ENCODE peak calls at places on chromosomes 1 and 21, in ten cellular contexts. One of them, this sample, is unnamed.

GRCh38 chr1:218817747-218818146 is 355.9 kb upstream of the LYPLAL1 start:
- DNase-seq in endothelial cell of umbilical vein: no peak
- DNase-seq in fibroblast of lung: no peak
- DNase-seq in GM23248: no peak
- DNase-seq in H1: no peak
- DNase-seq in PC-3: no peak
- DNase-seq in HCT116: no peak
- DNase-seq in MM.1S: no peak
- DNase-seq in neural progenitor cell: no peak
- DNase-seq in mammary epithelial cell: no peak
- DNase-seq in this sample: no peak

GRCh38 chr1:50369830-50370229 is 53.4 kb downstream of the DMRTA2 start:
- DNase-seq in neural progenitor cell: peak
- DNase-seq in mammary epithelial cell: peak
- DNase-seq in PC-3: no peak
- DNase-seq in MM.1S: no peak
- DNase-seq in GM23248: no peak
- DNase-seq in fibroblast of lung: no peak
- DNase-seq in endothelial cell of umbilical vein: no peak
- DNase-seq in H1: no peak
- DNase-seq in HCT116: no peak
- DNase-seq in this sample: no peak

GRCh38 chr1:202283379-202283844 is 58.3 kb downstream of the UBE2T start:
- DNase-seq in PC-3: peak
- DNase-seq in mammary epithelial cell: peak
- DNase-seq in GM23248: peak
- DNase-seq in MM.1S: peak
- DNase-seq in neural progenitor cell: no peak
- DNase-seq in HCT116: peak
- DNase-seq in H1: no peak
- DNase-seq in fibroblast of lung: peak
- DNase-seq in endothelial cell of umbilical vein: no peak
- DNase-seq in this sample: peak

GRCh38 chr1:42206164-42206563 is 41.6 kb upstream of the GUCA2A start:
- DNase-seq in mammary epithelial cell: peak
- DNase-seq in H1: no peak
- DNase-seq in endothelial cell of umbilical vein: no peak
- DNase-seq in HCT116: no peak
- DNase-seq in MM.1S: no peak
- DNase-seq in GM23248: no peak
- DNase-seq in PC-3: peak
- DNase-seq in neural progenitor cell: no peak
- DNase-seq in fibroblast of lung: no peak
- DNase-seq in this sample: no peak

GRCh38 chr1:3250624-3251023 is 181.6 kb downstream of the PRDM16 start:
- DNase-seq in MM.1S: no peak
- DNase-seq in PC-3: no peak
- DNase-seq in mammary epithelial cell: no peak
- DNase-seq in GM23248: no peak
- DNase-seq in neural progenitor cell: no peak
- DNase-seq in endothelial cell of umbilical vein: no peak
- DNase-seq in fibroblast of lung: no peak
- DNase-seq in HCT116: no peak
- DNase-seq in H1: no peak
- DNase-seq in this sample: no peak

GRCh38 chr21:44066116-44066515 is 41.1 kb upstream of the PWP2 start:
- DNase-seq in HCT116: no peak
- DNase-seq in mammary epithelial cell: no peak
- DNase-seq in MM.1S: no peak
- DNase-seq in fibroblast of lung: no peak
- DNase-seq in PC-3: no peak
- DNase-seq in GM23248: no peak
- DNase-seq in H1: no peak
- DNase-seq in neural progenitor cell: no peak
- DNase-seq in endothelial cell of umbilical vein: no peak
- DNase-seq in this sample: no peak

GRCh38 chr1:90723561-90724108 is 6.5 kb upstream of the BARHL2 start:
- DNase-seq in GM23248: peak
- DNase-seq in neural progenitor cell: peak
- DNase-seq in mammary epithelial cell: no peak
- DNase-seq in MM.1S: peak
- DNase-seq in fibroblast of lung: no peak
- DNase-seq in PC-3: no peak
- DNase-seq in HCT116: no peak
- DNase-seq in H1: no peak
- DNase-seq in endothelial cell of umbilical vein: no peak
- DNase-seq in this sample: no peak

GRCh38 chr1:18539171-18539570 is 58.4 kb downstream of the KLHDC7A start:
- DNase-seq in neural progenitor cell: no peak
- DNase-seq in endothelial cell of umbilical vein: no peak
- DNase-seq in mammary epithelial cell: no peak
- DNase-seq in GM23248: no peak
- DNase-seq in HCT116: no peak
- DNase-seq in H1: no peak
- DNase-seq in MM.1S: no peak
- DNase-seq in PC-3: no peak
- DNase-seq in fibroblast of lung: no peak
- DNase-seq in this sample: no peak

GRCh38 chr1:113786055-113786454 is 26.2 kb downstream of the RSBN1 start:
- DNase-seq in GM23248: peak
- DNase-seq in MM.1S: peak
- DNase-seq in PC-3: peak
- DNase-seq in H1: no peak
- DNase-seq in neural progenitor cell: no peak
- DNase-seq in mammary epithelial cell: peak
- DNase-seq in HCT116: no peak
- DNase-seq in fibroblast of lung: peak
- DNase-seq in endothelial cell of umbilical vein: no peak
- DNase-seq in this sample: no peak

GRCh38 chr1:213120386-213120785 is 69.3 kb downstream of the RPS6KC1 start:
- DNase-seq in mammary epithelial cell: no peak
- DNase-seq in GM23248: peak
- DNase-seq in HCT116: no peak
- DNase-seq in fibroblast of lung: peak
- DNase-seq in neural progenitor cell: no peak
- DNase-seq in PC-3: peak
- DNase-seq in endothelial cell of umbilical vein: peak
- DNase-seq in MM.1S: no peak
- DNase-seq in H1: no peak
- DNase-seq in this sample: no peak

GRCh38 chr1:24929091-24929875 is 793 bp downstream of the RUNX3 start:
- DNase-seq in mammary epithelial cell: peak
- DNase-seq in MM.1S: peak
- DNase-seq in PC-3: peak
- DNase-seq in endothelial cell of umbilical vein: no peak
- DNase-seq in fibroblast of lung: no peak
- DNase-seq in neural progenitor cell: peak
- DNase-seq in H1: no peak
- DNase-seq in HCT116: no peak
- DNase-seq in GM23248: peak
- DNase-seq in this sample: no peak
- TF ChIP-seq EZH2 in mammary epithelial cell: no peak
- TF ChIP-seq EZH2 in MM.1S: no peak
- TF ChIP-seq EZH2 in PC-3: peak
- TF ChIP-seq EZH2 in endothelial cell of umbilical vein: peak
- TF ChIP-seq EZH2 in fibroblast of lung: peak
- TF ChIP-seq EZH2 in neural progenitor cell: peak
- TF ChIP-seq EZH2 in H1: peak
- TF ChIP-seq EZH2 in HCT116: no peak
- TF ChIP-seq EZH2 in GM23248: no peak
- TF ChIP-seq EZH2 in this sample: peak

DNA sequence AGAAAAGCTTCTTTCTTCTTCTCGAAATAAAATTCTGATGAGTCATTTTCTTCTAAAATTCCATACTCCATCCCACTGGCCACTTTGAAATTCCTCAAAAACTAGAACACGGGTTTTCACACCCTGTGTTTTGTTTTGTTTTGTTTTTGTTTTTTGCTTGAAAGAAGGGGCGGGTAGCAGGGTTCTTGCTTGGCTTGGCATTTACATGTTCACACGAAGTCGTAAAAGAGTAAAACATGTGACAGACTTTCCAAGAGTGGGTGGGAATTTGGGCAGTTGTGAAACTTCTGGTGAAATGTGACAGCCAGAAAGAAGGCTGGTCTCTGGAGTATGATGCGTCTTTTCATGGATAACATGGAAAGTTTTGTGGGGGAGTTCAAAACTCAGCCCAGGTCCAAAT is 47.1 kb upstream of the FMN2 start:
- DNase-seq in MM.1S: no peak
- DNase-seq in HCT116: no peak
- DNase-seq in fibroblast of lung: peak
- DNase-seq in PC-3: no peak
- DNase-seq in endothelial cell of umbilical vein: no peak
- DNase-seq in neural progenitor cell: no peak
- DNase-seq in mammary epithelial cell: no peak
- DNase-seq in H1: no peak
- DNase-seq in GM23248: peak
- DNase-seq in this sample: peak
- H3K9ac ChIP-seq in MM.1S: no peak
- H3K9ac ChIP-seq in HCT116: no peak
- H3K9ac ChIP-seq in fibroblast of lung: no peak
- H3K9ac ChIP-seq in PC-3: no peak
- H3K9ac ChIP-seq in endothelial cell of umbilical vein: no peak
- H3K9ac ChIP-seq in neural progenitor cell: no peak
- H3K9ac ChIP-seq in mammary epithelial cell: no peak
- H3K9ac ChIP-seq in H1: no peak
- H3K9ac ChIP-seq in GM23248: peak
- H3K9ac ChIP-seq in this sample: no peak

GRCh38 chr1:36710008-36710407 is 227.3 kb upstream of the CSF3R start:
- DNase-seq in MM.1S: no peak
- DNase-seq in H1: no peak
- DNase-seq in fibroblast of lung: no peak
- DNase-seq in PC-3: no peak
- DNase-seq in endothelial cell of umbilical vein: no peak
- DNase-seq in mammary epithelial cell: no peak
- DNase-seq in GM23248: no peak
- DNase-seq in HCT116: no peak
- DNase-seq in neural progenitor cell: peak
- DNase-seq in this sample: no peak
- TF ChIP-seq EZH2 in MM.1S: no peak
- TF ChIP-seq EZH2 in H1: no peak
- TF ChIP-seq EZH2 in fibroblast of lung: no peak
- TF ChIP-seq EZH2 in PC-3: no peak
- TF ChIP-seq EZH2 in endothelial cell of umbilical vein: no peak
- TF ChIP-seq EZH2 in mammary epithelial cell: no peak
- TF ChIP-seq EZH2 in GM23248: no peak
- TF ChIP-seq EZH2 in HCT116: no peak
- TF ChIP-seq EZH2 in neural progenitor cell: no peak
- TF ChIP-seq EZH2 in this sample: peak

GRCh38 chr21:39040494-39041110 is 142.6 kb downstream of the PSMG1 start:
- DNase-seq in HCT116: no peak
- DNase-seq in neural progenitor cell: no peak
- DNase-seq in PC-3: no peak
- DNase-seq in MM.1S: no peak
- DNase-seq in fibroblast of lung: no peak
- DNase-seq in H1: no peak
- DNase-seq in endothelial cell of umbilical vein: peak
- DNase-seq in mammary epithelial cell: no peak
- DNase-seq in GM23248: no peak
- DNase-seq in this sample: no peak
- H3K9ac ChIP-seq in HCT116: no peak
- H3K9ac ChIP-seq in neural progenitor cell: no peak
- H3K9ac ChIP-seq in PC-3: no peak
- H3K9ac ChIP-seq in MM.1S: no peak
- H3K9ac ChIP-seq in fibroblast of lung: no peak
- H3K9ac ChIP-seq in H1: no peak
- H3K9ac ChIP-seq in endothelial cell of umbilical vein: peak
- H3K9ac ChIP-seq in mammary epithelial cell: no peak
- H3K9ac ChIP-seq in GM23248: no peak
- H3K9ac ChIP-seq in this sample: no peak

GRCh38 chr1:19643602-19644419 is at the start of gene NBL1:
- DNase-seq in mammary epithelial cell: peak
- DNase-seq in fibroblast of lung: peak
- DNase-seq in H1: no peak
- DNase-seq in MM.1S: no peak
- DNase-seq in GM23248: peak
- DNase-seq in PC-3: peak
- DNase-seq in neural progenitor cell: peak
- DNase-seq in endothelial cell of umbilical vein: peak
- DNase-seq in HCT116: no peak
- DNase-seq in this sample: peak
- TF ChIP-seq EZH2 in mammary epithelial cell: no peak
- TF ChIP-seq EZH2 in fibroblast of lung: no peak
- TF ChIP-seq EZH2 in H1: peak
- TF ChIP-seq EZH2 in MM.1S: peak
- TF ChIP-seq EZH2 in GM23248: no peak
- TF ChIP-seq EZH2 in PC-3: no peak
- TF ChIP-seq EZH2 in neural progenitor cell: peak
- TF ChIP-seq EZH2 in endothelial cell of umbilical vein: no peak
- TF ChIP-seq EZH2 in HCT116: no peak
- TF ChIP-seq EZH2 in this sample: no peak

DNA sequence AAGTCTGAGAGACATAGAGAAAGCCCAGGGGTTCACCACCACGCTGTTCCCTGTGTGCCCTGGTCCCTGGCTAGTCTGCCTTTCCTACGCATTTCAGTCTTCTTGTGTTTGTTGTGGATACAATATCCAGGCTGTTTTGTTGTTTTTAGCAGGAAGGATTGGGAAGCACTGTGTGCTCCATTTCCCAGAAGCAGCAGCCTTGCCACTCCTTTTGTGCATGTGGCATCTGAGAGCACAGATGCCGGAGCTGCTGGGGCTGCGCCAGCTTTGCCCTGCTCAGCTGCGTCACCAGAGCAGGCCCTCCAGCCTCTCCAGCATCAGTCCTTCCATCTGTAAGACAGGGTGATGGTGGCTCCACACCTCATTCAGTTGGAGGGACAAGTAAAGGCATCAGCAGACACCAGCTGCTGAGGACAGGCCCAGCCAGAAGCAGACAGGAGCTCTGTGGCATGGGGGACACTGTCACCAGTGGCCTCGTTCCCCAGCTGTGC is 94.4 kb upstream of the COL6A1 start:
- DNase-seq in H1: no peak
- DNase-seq in endothelial cell of umbilical vein: no peak
- DNase-seq in MM.1S: no peak
- DNase-seq in neural progenitor cell: no peak
- DNase-seq in HCT116: no peak
- DNase-seq in fibroblast of lung: peak
- DNase-seq in mammary epithelial cell: no peak
- DNase-seq in GM23248: peak
- DNase-seq in PC-3: no peak
- DNase-seq in this sample: peak
- H3K9ac ChIP-seq in H1: no peak
- H3K9ac ChIP-seq in endothelial cell of umbilical vein: no peak
- H3K9ac ChIP-seq in MM.1S: no peak
- H3K9ac ChIP-seq in neural progenitor cell: no peak
- H3K9ac ChIP-seq in HCT116: no peak
- H3K9ac ChIP-seq in fibroblast of lung: no peak
- H3K9ac ChIP-seq in mammary epithelial cell: no peak
- H3K9ac ChIP-seq in GM23248: peak
- H3K9ac ChIP-seq in PC-3: no peak
- H3K9ac ChIP-seq in this sample: no peak

GRCh38 chr1:170664283-170664827 is 424 bp downstream of the PRRX1 start:
- DNase-seq in mammary epithelial cell: peak
- DNase-seq in H1: no peak
- DNase-seq in GM23248: peak
- DNase-seq in endothelial cell of umbilical vein: peak
- DNase-seq in neural progenitor cell: peak
- DNase-seq in fibroblast of lung: no peak
- DNase-seq in MM.1S: no peak
- DNase-seq in HCT116: no peak
- DNase-seq in PC-3: no peak
- DNase-seq in this sample: no peak
- TF ChIP-seq EZH2 in mammary epithelial cell: no peak
- TF ChIP-seq EZH2 in H1: peak
- TF ChIP-seq EZH2 in GM23248: no peak
- TF ChIP-seq EZH2 in endothelial cell of umbilical vein: peak
- TF ChIP-seq EZH2 in neural progenitor cell: peak
- TF ChIP-seq EZH2 in fibroblast of lung: no peak
- TF ChIP-seq EZH2 in MM.1S: no peak
- TF ChIP-seq EZH2 in HCT116: no peak
- TF ChIP-seq EZH2 in PC-3: no peak
- TF ChIP-seq EZH2 in this sample: no peak